ENCODE peak calls at places on chromosome 21, in four cellular contexts. Q is T follicular helper cell; O is prostate gland; J is CD4-positive, alpha-beta T cell. M is an unnamed sample.

GRCh38 chr21:29074007-29074376 is 544 bp upstream of the CCT8 start:
- DNase-seq in Q (no peak), O (no peak), J (no peak), M (no peak)

GRCh38 chr21:28308516-28308915 is 684.2 kb downstream of the LTN1 start:
- DNase-seq in Q (no peak), O (no peak), J (no peak), M (no peak)

GRCh38 chr21:14528815-14529214 is 17.3 kb downstream of the SAMSN1 start:
- DNase-seq in Q (no peak), O (no peak), J (no peak), M (no peak)

GRCh38 chr21:16842716-16843115 is 670.1 kb upstream of the CXADR start:
- DNase-seq in Q (no peak), O (no peak), J (no peak), M (no peak)

GRCh38 chr21:25560151-25560783 is 47.0 kb downstream of the MRPL39 start:
- DNase-seq in Q (no peak), O (no peak), J (no peak), M (no peak)

GRCh38 chr21:45972716-45973474 is 8.7 kb upstream of the COL6A1 start:
- DNase-seq in Q (no peak), O (no peak), J (no peak), M (no peak)

GRCh38 chr21:39319251-39319756 is 5.9 kb upstream of the BRWD1 start:
- DNase-seq in Q (no peak), O (no peak), J (no peak), M (no peak)

GRCh38 chr21:38793926-38794713 is 11.6 kb upstream of the ETS2 start:
- DNase-seq in Q (no peak), O (no peak), J (no peak), M (no peak)

GRCh38 chr21:27769763-27770162 is 802.9 kb upstream of the ADAMTS5 start:
- DNase-seq in Q (no peak), O (no peak), J (no peak), M (no peak)

GRCh38 chr21:46111193-46111571 is 13.3 kb downstream of the COL6A2 start:
- DNase-seq in Q (no peak), O (peak; percentile 2), J (no peak), M (no peak)

GRCh38 chr21:38859852-38860251 is 54.1 kb downstream of the ETS2 start:
- DNase-seq in Q (no peak), O (no peak), J (no peak), M (no peak)

M was measured in T-helper 1 cell.